ENCODE peak calls at places on chromosome 9, in five cellular contexts. H is prostate gland, K is H1, Z is body of pancreas, M is upper lobe of left lung. W is an unnamed sample.
A peak's percentile ranks its signal among the peaks of the same experiment; 100 is the strongest.

GRCh38 chr9:137496601-137497375 is 37.7 kb upstream of the NSMF start:
- DNase-seq in H (no peak), K (no peak), Z (no peak), M (peak; percentile 66), W (no peak)

GRCh38 chr9:68779558-68780376 is 74.7 kb downstream of the PIP5K1B start:
- DNase-seq in H (peak; percentile 85), K (peak; percentile 98), Z (peak; percentile 96), M (peak; percentile 99), W (peak; percentile 92)

GRCh38 chr9:75552941-75553340 is 337.5 kb upstream of the PCSK5 start:
- DNase-seq in H (no peak), K (no peak), Z (no peak), M (no peak), W (no peak)

GRCh38 chr9:20921362-20921761 is 110.1 kb downstream of the HACD4 start:
- DNase-seq in H (no peak), K (no peak), Z (no peak), M (no peak), W (no peak)

GRCh38 chr9:30411571-30411970 is 1972.9 kb upstream of the ACO1 start:
- DNase-seq in H (no peak), K (no peak), Z (no peak), M (no peak), W (peak; percentile 81)

GRCh38 chr9:134868751-134869553 is 11.7 kb upstream of the FCN2 start:
- DNase-seq in H (no peak), K (no peak), Z (no peak), M (peak; percentile 65), W (peak; percentile 12)

GRCh38 chr9:99851028-99851822 is 29.5 kb downstream of the NR4A3 start:
- DNase-seq in H (no peak), K (no peak), Z (no peak), M (no peak), W (no peak)

GRCh38 chr9:112142420-112142819 is 32.7 kb downstream of the SUSD1 start:
- DNase-seq in H (no peak), K (no peak), Z (no peak), M (no peak), W (no peak)

GRCh38 chr9:69317081-69317480 is 7.9 kb upstream of the ENTREP1 start:
- DNase-seq in H (no peak), K (no peak), Z (no peak), M (no peak), W (no peak)

GRCh38 chr9:16136961-16137360 is 584.1 kb downstream of the CCDC171 start:
- DNase-seq in H (no peak), K (no peak), Z (no peak), M (no peak), W (no peak)

GRCh38 chr9:127089639-127090081 is 32.8 kb downstream of the ANGPTL2 start:
- DNase-seq in H (peak; percentile 78), K (no peak), Z (no peak), M (no peak), W (no peak)

GRCh38 chr9:91803970-91804752 is 145.9 kb downstream of the ROR2 start:
- DNase-seq in H (no peak), K (no peak), Z (no peak), M (no peak), W (no peak)

GRCh38 chr9:36597412-36598178 is 24.9 kb downstream of the MELK start:
- DNase-seq in H (no peak), K (no peak), Z (no peak), M (no peak), W (peak; percentile 36)

GRCh38 chr9:2159521-2160417 is 144.6 kb downstream of the SMARCA2 start:
- DNase-seq in H (no peak), K (no peak), Z (no peak), M (no peak), W (peak; percentile 19)

GRCh38 chr9:134839441-134840125 is 41.0 kb upstream of the FCN2 start:
- DNase-seq in H (no peak), K (peak; percentile 59), Z (no peak), M (peak; percentile 56), W (no peak)

GRCh38 chr9:97703437-97704326 is 6.5 kb upstream of the XPA start:
- DNase-seq in H (peak; percentile 30), K (no peak), Z (peak; percentile 50), M (no peak), W (no peak)

GRCh38 chr9:2231831-2232230 is 216.7 kb downstream of the SMARCA2 start:
- DNase-seq in H (no peak), K (no peak), Z (no peak), M (no peak), W (no peak)

GRCh38 chr9:12817702-12818101 is 42.9 kb downstream of the LURAP1L start:
- DNase-seq in H (peak; percentile 40), K (no peak), Z (peak; percentile 83), M (peak; percentile 32), W (no peak)

GRCh38 chr9:130328349-130328801 is 62.8 kb downstream of the HMCN2 start:
- DNase-seq in H (no peak), K (no peak), Z (no peak), M (no peak), W (peak; percentile 35)

GRCh38 chr9:109456811-109457210 is 41.3 kb downstream of the PTPN3 start:
- DNase-seq in H (no peak), K (no peak), Z (no peak), M (no peak), W (no peak)

DNA sequence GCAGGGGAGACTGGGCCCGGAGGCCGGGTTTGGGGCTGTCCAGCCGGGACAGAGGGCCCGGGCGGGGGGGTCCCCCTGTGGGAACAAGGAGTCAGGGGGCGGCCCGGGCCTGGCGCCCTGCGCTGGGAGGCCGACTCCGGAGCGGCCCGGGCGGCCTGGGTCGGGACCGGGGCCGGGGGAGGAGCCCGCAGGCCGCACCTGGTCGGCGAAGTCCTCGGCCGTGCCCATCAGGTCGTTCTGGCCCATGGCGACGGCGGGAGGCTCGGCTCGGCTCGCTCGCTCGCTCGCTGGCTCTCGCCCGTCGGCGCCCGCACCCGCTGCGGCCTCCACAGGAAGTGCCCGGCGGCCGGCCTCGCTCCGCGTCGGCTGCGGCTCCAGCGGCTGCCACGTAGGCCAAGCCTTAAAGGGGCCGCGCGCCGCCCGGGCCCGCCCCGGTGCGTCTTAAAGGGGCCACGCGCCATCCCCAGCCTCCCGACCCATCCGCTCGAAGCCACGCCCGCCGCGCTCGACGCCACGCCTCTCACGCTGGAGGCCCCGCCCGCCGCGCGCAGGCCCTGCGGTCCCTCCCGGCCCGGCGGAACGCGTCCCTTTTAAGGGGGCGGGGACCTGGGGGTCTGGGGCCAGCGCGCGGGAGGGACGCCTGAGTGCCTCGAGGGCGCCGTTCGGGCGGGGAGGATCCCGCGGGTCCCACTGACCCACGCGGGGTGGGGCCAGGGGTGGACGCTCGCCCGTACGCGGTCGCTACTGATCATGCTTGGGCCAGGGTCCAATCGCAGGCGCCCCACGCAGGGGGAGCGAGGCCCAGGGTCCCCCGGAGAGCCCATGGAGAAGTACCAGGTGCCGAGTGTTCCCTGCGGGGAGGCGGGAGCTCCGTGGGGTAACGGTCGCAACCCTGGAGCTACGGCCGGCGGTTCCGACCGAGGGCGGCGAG is at the start of the genes STKLD1 and SURF4:
- DNase-seq in H (peak; percentile 95), K (peak; percentile 99), Z (peak; percentile 97), M (peak; percentile 100), W (peak; percentile 98)
- TF ChIP-seq POLR2A in H (peak; percentile 90), K (peak; percentile 82), Z (peak; percentile 73), M (peak; percentile 98), W (peak; percentile 67)

GRCh38 chr9:6214903-6215302 is 704 bp upstream of the IL33 start:
- DNase-seq in H (no peak), K (no peak), Z (no peak), M (no peak), W (no peak)

GRCh38 chr9:6216002-6216401 is 395 bp downstream of the IL33 start:
- DNase-seq in H (no peak), K (no peak), Z (no peak), M (no peak), W (no peak)

GRCh38 chr9:6214451-6214850 is 1.2 kb upstream of the IL33 start:
- DNase-seq in H (no peak), K (no peak), Z (no peak), M (no peak), W (no peak)

GRCh38 chr9:6216951-6217350 is 1.3 kb downstream of the IL33 start:
- DNase-seq in H (no peak), K (no peak), Z (no peak), M (no peak), W (no peak)

GRCh38 chr9:6215562-6215961 is at the start of gene IL33:
- DNase-seq in H (peak; percentile 73), K (no peak), Z (no peak), M (no peak), W (peak; percentile 23)
- H3K4me3 ChIP-seq in H (peak within 1 kb of the TSS; percentile 13), K (no peak within 1 kb of the TSS), Z (no peak within 1 kb of the TSS), M (peak within 1 kb of the TSS; percentile 45), W (no peak within 1 kb of the TSS)

DNA sequence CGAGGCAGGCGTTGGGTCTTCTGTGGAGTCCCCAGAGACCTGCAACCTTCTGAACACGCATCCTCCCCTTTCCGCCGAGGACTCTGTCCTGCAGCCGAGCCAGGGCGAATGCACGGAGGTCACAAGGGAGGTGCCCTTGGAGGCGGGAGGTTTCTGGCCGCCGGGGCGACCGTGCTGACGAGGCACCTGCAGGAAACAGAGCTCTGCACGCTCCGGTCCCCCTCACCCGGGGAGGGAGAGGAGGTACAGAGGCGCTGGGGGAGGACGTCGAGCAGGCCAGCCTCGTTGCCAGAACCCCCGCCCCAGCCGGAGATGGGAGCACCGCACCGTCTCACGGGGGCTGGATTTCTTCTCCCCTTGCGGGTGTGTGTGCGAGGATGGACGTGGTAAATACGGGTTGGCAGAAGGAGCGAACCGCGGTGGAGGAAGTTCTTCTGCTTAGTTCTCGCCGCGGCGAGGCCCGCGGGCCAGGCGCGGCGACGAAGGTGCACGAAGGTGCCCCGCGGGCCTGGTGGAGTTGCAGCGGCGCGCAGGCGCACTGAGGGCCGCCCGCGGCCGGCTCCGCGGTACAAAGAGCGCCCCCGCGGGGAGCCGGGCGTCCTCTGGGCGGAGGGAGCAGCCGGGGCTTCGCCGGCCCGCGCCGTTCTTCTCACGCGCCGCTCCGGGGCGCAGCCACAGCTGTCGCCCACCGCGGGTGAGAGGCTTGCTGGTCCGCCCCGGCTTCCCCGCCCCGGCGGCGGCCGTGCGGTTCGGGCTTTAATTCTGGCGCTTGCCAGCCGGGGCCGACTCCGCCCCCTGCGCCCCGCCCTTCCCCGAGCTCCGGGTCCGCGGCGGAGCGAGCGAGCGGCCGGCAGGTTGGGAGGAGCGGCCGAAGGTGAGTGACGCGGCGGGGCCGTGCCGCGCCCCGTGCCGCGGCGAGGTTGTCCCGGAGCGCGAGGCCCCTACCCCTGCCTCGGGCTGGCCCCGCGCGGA is 289.5 kb downstream of the DOCK8 start:
- DNase-seq in H (peak; percentile 76), K (peak; percentile 83), Z (peak; percentile 84), M (peak; percentile 97), W (peak; percentile 80)
- TF ChIP-seq POLR2A in H (peak; percentile 68), K (peak; percentile 33), Z (peak; percentile 54), M (peak; percentile 70), W (no peak)

GRCh38 chr9:101677864-101678263 is 60.6 kb downstream of the GRIN3A start:
- DNase-seq in H (no peak), K (no peak), Z (no peak), M (no peak), W (no peak)
- H3K4me3 ChIP-seq in H (no peak overlapping the region), K (no peak overlapping the region), Z (no peak overlapping the region), M (no peak overlapping the region), W (no peak overlapping the region)

GRCh38 chr9:129110740-129111142 is at the start of gene CRAT:
- DNase-seq in H (peak; percentile 97), K (peak; percentile 93), Z (peak; percentile 99), M (peak; percentile 100), W (peak; percentile 98)
- TF ChIP-seq POLR2A in H (peak; percentile 97), K (peak; percentile 76), Z (peak; percentile 97), M (peak; percentile 95), W (peak; percentile 92)